ENCODE peak calls at places on chromosomes 12 and 14, in six cellular contexts. Y is K562, W is transverse colon, E is uterus, Z is sigmoid colon, M is left lung. V is an unnamed sample.

GRCh38 chr12:101782544-101782855 is 43.2 kb upstream of the SYCP3 start:
- DNase-seq in W (no peak), Y (no peak), E (no peak), Z (no peak), M (no peak), V (no peak)

GRCh38 chr12:64706831-64707230 is 52.4 kb downstream of the GNS start:
- DNase-seq in Y (no peak), M (no peak), Z (no peak), W (no peak), E (no peak), V (no peak)

GRCh38 chr12:66623455-66623854 is 55.4 kb downstream of the GRIP1 start:
- DNase-seq in W (no peak), Z (no peak), Y (no peak), M (no peak), E (no peak), V (no peak)

GRCh38 chr12:32134144-32134888 is 27.7 kb downstream of the BICD1 start:
- DNase-seq in E (no peak), Z (no peak), M (no peak), Y (no peak), W (peak; percentile 14), V (no peak)

GRCh38 chr12:22653075-22653474 is 28.1 kb downstream of the ETNK1 start:
- DNase-seq in E (no peak), Z (no peak), M (no peak), Y (no peak), W (no peak), V (no peak)

GRCh38 chr12:1907652-1908611 is 10.5 kb downstream of the CACNA2D4 start:
- DNase-seq in E (peak; percentile 9), M (peak; percentile 76), Y (peak; percentile 12), W (peak; percentile 49), Z (no peak), V (no peak)

GRCh38 chr12:124422142-124422569 is 127.3 kb downstream of the RFLNA start:
- DNase-seq in Y (peak; percentile 82), W (peak; percentile 77), M (no peak), Z (no peak), E (peak; percentile 59), V (no peak)

GRCh38 chr12:110501378-110501721 is 561 bp downstream of the VPS29 start:
- DNase-seq in W (no peak), Y (no peak), Z (no peak), M (no peak), E (peak; percentile 21), V (no peak)

GRCh38 chr14:32230181-32230580 is 27.1 kb upstream of the RNU6-8 start:
- DNase-seq in E (no peak), W (no peak), Z (no peak), Y (no peak), M (no peak), V (no peak)

GRCh38 chr12:32777776-32778175 is 22.1 kb upstream of the YARS2 start:
- DNase-seq in Y (no peak), E (no peak), M (no peak), W (no peak), Z (no peak), V (no peak)

GRCh38 chr12:70451528-70451927 is 85.4 kb downstream of the KCNMB4 start:
- DNase-seq in Z (no peak), E (no peak), M (no peak), Y (no peak), W (no peak), V (no peak)

GRCh38 chr12:84954415-84954814 is 41.8 kb upstream of the SLC6A15 start:
- DNase-seq in Y (no peak), M (no peak), W (no peak), E (no peak), Z (no peak), V (no peak)

GRCh38 chr12:114476159-114476558 is 70.2 kb upstream of the TBX5 start:
- DNase-seq in M (no peak), E (no peak), Z (no peak), Y (no peak), W (no peak), V (no peak)

GRCh38 chr12:68269727-68270126 is 16.3 kb upstream of the IL22 start:
- DNase-seq in Z (no peak), M (no peak), Y (no peak), E (no peak), W (no peak), V (no peak)

GRCh38 chr14:106129274-106129673 is 602.9 kb downstream of the TMEM121 start:
- DNase-seq in Y (no peak), E (no peak), M (no peak), Z (no peak), W (no peak), V (no peak)

GRCh38 chr12:32419520-32419960 is 20.2 kb downstream of the FGD4 start:
- DNase-seq in M (no peak), Y (no peak), E (no peak), W (no peak), Z (no peak), V (no peak)

GRCh38 chr14:105332352-105332874 is 17.9 kb downstream of the PACS2 start:
- DNase-seq in Y (no peak), E (no peak), W (no peak), M (peak; percentile 54), Z (no peak), V (no peak)

GRCh38 chr14:68199465-68200145 is 380.0 kb downstream of the RAD51B start:
- DNase-seq in E (peak; percentile 50), M (no peak), Y (no peak), W (no peak), Z (peak; percentile 84), V (no peak)

GRCh38 chr14:100537701-100538565 is 49.3 kb downstream of the BEGAIN start:
- DNase-seq in Y (no peak), E (peak; percentile 36), Z (peak; percentile 66), W (peak; percentile 7), M (peak; percentile 77), V (peak; percentile 5)

GRCh38 chr12:33795536-33795935 is 226.8 kb upstream of the ALG10 start:
- DNase-seq in M (no peak), W (no peak), Y (no peak), Z (no peak), E (no peak), V (no peak)

GRCh38 chr14:81268016-81268416 is 47.3 kb upstream of the GTF2A1 start:
- DNase-seq in E (no peak), W (no peak), Z (no peak), Y (peak; percentile 40), M (no peak), V (no peak)

GRCh38 chr14:75984674-75985073 is 889 bp upstream of the IFT43 start:
- DNase-seq in M (no peak), W (no peak), Z (no peak), E (no peak), Y (no peak), V (no peak)

GRCh38 chr14:89206426-89206825 is 210.6 kb downstream of the FOXN3 start:
- DNase-seq in Y (no peak), M (no peak), E (no peak), W (no peak), Z (no peak), V (no peak)

GRCh38 chr12:58285551-58285950 is 344.2 kb downstream of the ATP23 start:
- DNase-seq in M (no peak), Z (no peak), E (no peak), W (no peak), Y (no peak), V (no peak)

GRCh38 chr12:104669057-104669770 is 212.5 kb downstream of the CHST11 start:
- DNase-seq in Y (no peak), E (peak; percentile 48), W (peak; percentile 45), M (peak; percentile 82), Z (peak; percentile 91), V (no peak)

GRCh38 chr12:118743896-118744700 is 237.2 kb upstream of the SRRM4 start:
- DNase-seq in Z (no peak), E (no peak), W (no peak), M (no peak), Y (no peak), V (no peak)

GRCh38 chr14:80455031-80455430 is 243.7 kb upstream of the DIO2 start:
- DNase-seq in M (no peak), Y (no peak), W (no peak), Z (no peak), E (no peak), V (no peak)

GRCh38 chr14:98015921-98016320 is 1218.7 kb downstream of the VRK1 start:
- DNase-seq in M (no peak), Z (no peak), W (no peak), E (no peak), Y (no peak), V (no peak)

GRCh38 chr12:46891306-46891705 is 65.5 kb upstream of the SLC38A4 start:
- DNase-seq in Z (no peak), W (no peak), Y (no peak), E (no peak), M (no peak), V (no peak)

GRCh38 chr14:50768220-50768619 is 62.7 kb downstream of the NIN start:
- DNase-seq in M (no peak), W (no peak), E (no peak), Y (no peak), Z (no peak), V (no peak)

GRCh38 chr12:117497407-117497806 is 136.0 kb upstream of the NOS1 start:
- DNase-seq in E (no peak), M (no peak), W (no peak), Z (no peak), Y (no peak), V (no peak)

GRCh38 chr14:92690171-92691011 is 58.0 kb downstream of the LGMN start:
- DNase-seq in W (peak; percentile 29), M (no peak), Z (peak; percentile 63), E (no peak), Y (peak; percentile 15), V (no peak)

GRCh38 chr14:26636571-26636970 is 38.7 kb upstream of the NOVA1 start:
- DNase-seq in M (no peak), Z (no peak), W (no peak), E (no peak), Y (no peak), V (no peak)

GRCh38 chr14:21822109-21822508 is 148.5 kb upstream of the OR4E1 start:
- DNase-seq in E (no peak), Y (no peak), W (no peak), M (no peak), Z (no peak), V (no peak)
- H3K9me3 ChIP-seq in E (no peaks in the 10 kb centered on the region), Y (no peaks in the 10 kb centered on the region), W (no peaks in the 10 kb centered on the region), M (peaks cover 8% of the 10 kb centered on the region), Z (no peaks in the 10 kb centered on the region), V (no peaks in the 10 kb centered on the region)

DNA sequence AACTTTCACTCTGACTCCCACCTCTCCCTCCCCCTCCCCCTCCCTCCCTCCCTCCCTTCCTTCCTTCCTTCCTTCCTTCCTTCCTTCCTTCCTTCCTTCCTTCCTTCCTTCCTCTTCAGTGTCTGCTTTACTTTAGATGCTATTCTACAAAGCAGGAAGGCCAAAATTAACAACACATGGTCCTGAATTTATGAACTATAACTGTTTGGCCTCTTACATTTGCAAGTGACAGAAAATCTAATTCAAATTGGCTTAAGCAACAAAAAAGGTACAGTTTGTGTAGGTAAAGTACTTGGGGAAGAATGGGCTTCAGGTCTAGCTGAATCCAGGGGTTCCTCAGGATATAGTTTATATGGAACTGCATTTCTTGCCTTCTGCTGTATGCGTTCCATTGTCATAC is 673.0 kb downstream of the AACS start:
- DNase-seq in E (no peak), Y (no peak), M (no peak), Z (no peak), W (no peak), V (no peak)
- H3K9me3 ChIP-seq in E (no peaks in the 10 kb centered on the region), Y (no peaks in the 10 kb centered on the region), M (peaks cover 36% of the 10 kb centered on the region), Z (no peaks in the 10 kb centered on the region), W (no peaks in the 10 kb centered on the region), V (no peaks in the 10 kb centered on the region)

GRCh38 chr12:55549302-55549701 is at the start of gene OR6C4:
- DNase-seq in E (no peak), W (no peak), M (no peak), Z (no peak), Y (no peak), V (no peak)
- H3K9me3 ChIP-seq in E (no peaks in the 10 kb centered on the region), W (no peaks in the 10 kb centered on the region), M (peaks cover 6% of the 10 kb centered on the region), Z (no peaks in the 10 kb centered on the region), Y (no peaks in the 10 kb centered on the region), V (no peaks in the 10 kb centered on the region)

GRCh38 chr12:133081408-133081806 is 684 bp downstream of the ZNF140 start:
- DNase-seq in W (peak; percentile 9), E (peak; percentile 20), Y (no peak), Z (no peak), M (no peak), V (no peak)
- H3K9me3 ChIP-seq in W (peaks cover 78% of the 10 kb centered on the region), E (no peaks in the 10 kb centered on the region), Y (peaks cover 25% of the 10 kb centered on the region), Z (peaks cover 25% of the 10 kb centered on the region), M (peaks cover 85% of the 10 kb centered on the region), V (peaks cover 35% of the 10 kb centered on the region)

V was measured in T-helper 17 cell.